ENCODE peak calls at places on chromosome 6, in eight cellular contexts. R is heart right ventricle, W is ovary, S is A673, B is cardiac muscle cell, D is upper lobe of right lung, E is pancreas, X is hepatocyte. N is an unnamed sample. For H3K27me3, the result is how much of the 10 kb centered on the place peaks cover.

GRCh38 chr6:41449399-41450245 is 96.6 kb upstream of the FOXP4 start:
- DNase-seq in R (no peak), W (peak), S (peak), B (no peak), D (no peak), E (peak), X (peak), N (no peak)

GRCh38 chr6:41941280-41942044 is at the start of gene CCND3:
- DNase-seq in R (peak), W (peak), S (peak), B (peak), D (peak), E (peak), X (peak), N (peak)

GRCh38 chr6:7108964-7109836 is 1.4 kb downstream of the RREB1 start:
- DNase-seq in R (peak), W (peak), S (peak), B (peak), D (peak), E (no peak), X (peak), N (peak)

GRCh38 chr6:159996626-159997497 is 28.0 kb downstream of the IGF2R start:
- DNase-seq in R (no peak), W (no peak), S (no peak), B (no peak), D (no peak), E (no peak), X (no peak), N (no peak)

GRCh38 chr6:148203970-148204369 is 138.7 kb upstream of the SASH1 start:
- DNase-seq in R (no peak), W (no peak), S (peak), B (no peak), D (no peak), E (no peak), X (no peak), N (no peak)

GRCh38 chr6:78593898-78594666 is 273.3 kb upstream of the IRAK1BP1 start:
- DNase-seq in R (no peak), W (no peak), S (no peak), B (no peak), D (no peak), E (no peak), X (no peak), N (no peak)

GRCh38 chr6:57027301-57027700 is 19.2 kb upstream of the KIAA1586 start:
- DNase-seq in R (no peak), W (no peak), S (no peak), B (no peak), D (no peak), E (no peak), X (no peak), N (no peak)

GRCh38 chr6:37524025-37524647 is 24.4 kb upstream of the CCDC167 start:
- DNase-seq in R (no peak), W (no peak), S (no peak), B (no peak), D (no peak), E (no peak), X (no peak), N (no peak)

GRCh38 chr6:135314543-135314942 is 133.4 kb downstream of the MYB start:
- DNase-seq in R (no peak), W (no peak), S (no peak), B (no peak), D (no peak), E (no peak), X (no peak), N (no peak)

GRCh38 chr6:53796451-53796780 is 1.6 kb downstream of the LRRC1 start:
- DNase-seq in R (no peak), W (no peak), S (no peak), B (no peak), D (no peak), E (no peak), X (no peak), N (no peak)

GRCh38 chr6:108732101-108732870 is 115.9 kb upstream of the ARMC2 start:
- DNase-seq in R (no peak), W (no peak), S (no peak), B (no peak), D (no peak), E (no peak), X (no peak), N (no peak)

GRCh38 chr6:107972413-107973096 is 14.5 kb upstream of the SEC63 start:
- DNase-seq in R (no peak), W (peak), S (no peak), B (peak), D (no peak), E (no peak), X (peak), N (no peak)

GRCh38 chr6:165663736-165664552 is 903 bp upstream of the PDE10A start:
- DNase-seq in R (peak), W (peak), S (no peak), B (peak), D (no peak), E (no peak), X (no peak), N (no peak)
- H3K27me3 ChIP-seq in R (under half), W (under half), S (half or more), B (half or more), D (half or more), E (under half), X (half or more), N (half or more)

DNA sequence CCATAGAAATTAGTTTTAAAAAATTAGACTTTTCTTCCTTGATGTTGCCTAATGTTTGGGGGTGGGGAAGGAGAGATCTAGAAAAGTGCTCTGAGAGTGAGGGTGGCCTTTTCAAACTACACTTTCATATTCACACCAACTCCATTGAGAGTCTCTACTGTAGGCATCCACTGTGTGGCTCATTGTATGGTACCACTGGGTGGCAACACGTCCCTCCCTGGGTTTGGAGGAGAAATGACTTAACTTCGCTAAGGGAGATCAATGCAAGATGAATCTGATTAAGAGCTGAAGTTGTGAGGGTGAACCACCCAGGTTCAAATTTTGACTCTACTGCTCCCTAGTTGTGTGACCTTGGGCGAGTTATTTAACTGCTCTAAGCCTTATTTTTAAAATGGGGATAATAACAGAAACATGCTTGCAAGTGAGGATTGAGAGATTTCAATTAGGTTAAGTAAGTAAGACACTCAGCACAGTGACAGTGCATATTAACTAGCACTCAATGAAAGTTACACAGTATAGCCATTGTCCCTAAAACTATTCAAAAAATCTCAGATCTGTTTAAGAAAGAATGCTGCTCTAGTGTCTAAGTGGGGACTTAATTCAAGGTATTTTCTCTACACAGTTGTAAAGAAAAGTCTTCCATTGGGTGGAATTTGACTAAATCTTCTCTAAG is 193.5 kb upstream of the CNR1 start:
- DNase-seq in R (no peak), W (no peak), S (no peak), B (no peak), D (no peak), E (no peak), X (no peak), N (no peak)
- TF ChIP-seq CTCF in R (no peak), W (no peak), S (no peak), B (no peak), D (no peak), E (no peak), X (no peak), N (no peak)

DNA sequence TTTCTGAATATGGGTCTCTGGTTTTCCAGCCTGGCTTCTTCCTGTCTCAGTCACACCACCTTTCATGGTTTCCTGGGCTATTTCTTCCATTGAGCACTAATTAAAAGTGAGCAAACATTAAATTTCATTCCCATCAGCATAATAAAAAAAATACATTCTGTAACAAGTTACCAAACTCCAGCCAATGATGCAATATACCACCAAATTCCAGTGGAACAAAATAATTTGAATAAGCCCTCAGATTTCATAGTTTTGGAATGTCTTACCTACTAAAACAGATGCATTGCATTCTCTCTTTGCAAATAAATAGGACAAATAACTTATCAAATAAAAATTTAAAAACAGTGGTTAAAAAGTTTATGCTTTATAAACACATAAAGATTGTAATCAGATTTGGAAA is 97.8 kb upstream of the PRDM1 start:
- DNase-seq in R (no peak), W (no peak), S (no peak), B (no peak), D (no peak), E (no peak), X (no peak), N (no peak)
- H3K27me3 ChIP-seq in R (half or more), W (under half), S (under half), B (half or more), D (half or more), E (under half), X (under half), N (under half)

DNA sequence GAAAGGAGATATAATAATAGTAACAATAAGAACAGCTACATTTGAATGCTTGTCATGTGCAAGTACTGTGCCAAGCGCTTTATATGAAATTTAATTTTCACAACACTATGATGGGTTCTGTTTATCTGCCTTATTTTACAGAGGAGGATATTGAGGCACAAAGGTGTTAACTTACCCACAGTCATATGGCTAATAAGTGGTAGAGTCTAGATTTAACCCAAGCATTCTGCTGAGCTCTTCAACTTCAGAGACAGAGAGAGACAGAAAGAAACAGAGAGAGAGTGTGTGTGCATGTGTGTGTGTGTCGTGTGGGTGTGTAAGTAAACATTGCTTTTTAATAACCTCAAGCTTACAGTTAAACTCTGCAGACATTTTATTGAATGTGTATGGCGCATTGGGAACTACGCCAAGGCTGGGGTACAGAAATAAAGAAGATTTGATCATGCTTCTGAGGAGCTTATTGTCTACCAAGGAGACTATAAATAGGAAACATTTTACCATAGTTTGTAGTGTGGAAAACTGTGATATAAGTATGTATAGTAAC is 12.9 kb downstream of the TBPL1 start:
- DNase-seq in R (no peak), W (no peak), S (no peak), B (no peak), D (no peak), E (no peak), X (no peak), N (no peak)
- TF ChIP-seq CTCF in R (no peak), W (no peak), S (no peak), B (no peak), D (no peak), E (no peak), X (no peak), N (no peak)

DNA sequence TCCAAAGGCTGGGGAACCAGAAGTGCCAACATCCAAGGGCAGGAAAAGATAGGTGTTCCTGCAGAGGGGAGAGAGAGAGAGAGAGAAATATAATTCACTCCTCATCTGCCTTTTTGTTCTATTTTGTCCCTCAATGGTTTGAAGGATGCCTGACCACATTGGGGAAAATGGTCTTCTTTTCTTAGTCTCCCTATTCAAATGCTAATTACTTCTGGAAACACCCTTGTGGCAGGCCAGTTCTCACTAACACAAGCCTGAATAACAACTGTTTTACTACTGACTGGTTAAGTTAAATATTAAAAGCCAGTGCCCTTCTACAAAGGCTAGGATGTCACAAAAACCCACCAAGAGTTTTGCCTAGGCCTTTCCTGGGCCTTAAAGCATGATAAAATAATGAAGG is 425.4 kb upstream of the HTR1E start:
- DNase-seq in R (no peak), W (no peak), S (no peak), B (no peak), D (no peak), E (no peak), X (no peak), N (no peak)
- H3K27me3 ChIP-seq in R (under half), W (under half), S (under half), B (under half), D (under half), E (under half), X (under half), N (under half)

DNA sequence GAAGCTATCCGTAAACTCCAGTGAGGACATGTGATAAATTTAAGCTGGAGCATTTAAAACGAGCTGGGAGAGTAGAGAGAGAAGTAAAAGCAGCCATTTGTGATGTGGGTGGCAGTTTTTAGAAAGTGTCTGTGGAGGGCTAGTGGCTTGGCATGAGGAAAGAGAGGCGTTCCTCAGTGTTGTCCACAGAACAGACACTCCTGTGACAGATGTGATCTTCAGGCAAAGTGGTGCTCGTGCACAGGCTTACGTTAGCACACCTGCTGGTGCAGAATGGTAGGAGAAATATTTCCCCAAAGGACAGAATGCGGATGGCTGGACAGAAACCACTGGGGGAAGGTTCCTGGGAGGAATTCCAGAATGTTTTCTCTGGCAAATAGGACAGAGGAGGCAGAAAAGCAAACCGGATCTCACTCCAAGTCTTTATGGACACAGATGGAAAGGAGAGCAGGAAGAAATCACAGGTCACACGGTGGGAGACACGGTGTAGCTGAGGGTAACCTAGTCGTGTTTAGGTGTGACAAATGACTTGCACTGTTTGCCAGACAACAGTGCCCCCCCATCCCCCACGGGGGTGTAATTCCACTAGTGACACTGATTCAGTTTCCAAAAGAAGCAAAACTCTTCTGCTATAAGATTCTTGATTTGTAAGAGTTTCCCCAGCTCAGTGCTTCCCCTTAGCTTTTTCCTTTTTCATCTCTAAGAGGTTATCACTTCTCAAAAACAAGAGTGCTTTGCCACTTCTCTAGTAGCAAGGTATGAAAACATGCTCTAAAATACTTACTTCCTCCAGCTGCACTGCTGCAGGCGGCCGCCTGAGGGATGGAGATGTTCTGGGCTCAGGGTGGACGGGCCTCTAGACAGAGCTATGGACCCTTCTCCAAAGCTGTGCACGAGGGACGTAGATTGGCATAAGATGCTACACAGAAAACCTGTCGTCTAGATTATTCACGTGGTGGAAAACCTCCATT is 293.2 kb downstream of the QKI start:
- DNase-seq in R (no peak), W (no peak), S (no peak), B (no peak), D (peak), E (no peak), X (no peak), N (no peak)
- TF ChIP-seq CTCF in R (no peak), W (no peak), S (no peak), B (no peak), D (no peak), E (no peak), X (no peak), N (no peak)

N was measured in tibial nerve.